ENCODE peak calls at places on chromosomes 16 and 17, in four cellular contexts. D is COR-L47; T is A549; L is stimulated activated naive CD8-positive, alpha-beta T cell treated with anti-CD3 and anti-CD28 coated beads, Interleukin-15, Interleukin-2, amounts not matched to agents 100 U/mL and 50 U/mL, for 24 hours. G is an unnamed sample.

GRCh38 chr16:56258508-56259424 is 67.5 kb downstream of the GNAO1 start:
- DNase-seq in D (no peak), T (no peak), L (no peak), G (no peak)

GRCh38 chr16:86398622-86399021 is 111.7 kb upstream of the FOXF1 start:
- DNase-seq in D (no peak), T (no peak), L (no peak), G (no peak)

GRCh38 chr16:14302031-14302398 is 230.9 kb downstream of the MRTFB start:
- DNase-seq in D (no peak), T (peak), L (peak), G (peak)

GRCh38 chr17:62096401-62096670 is 31.3 kb upstream of the MED13 start:
- DNase-seq in D (no peak), T (no peak), L (no peak), G (no peak)

GRCh38 chr17:45284176-45285140 is 22.6 kb upstream of the SPATA32 start:
- DNase-seq in D (no peak), T (peak), L (peak), G (no peak)

GRCh38 chr17:10713336-10713735 is 15.9 kb downstream of the ADPRM start:
- DNase-seq in D (no peak), T (no peak), L (no peak), G (no peak)

GRCh38 chr16:67447508-67448076 is 16.7 kb downstream of the HSD11B2 start:
- DNase-seq in D (no peak), T (peak), L (peak), G (peak)

GRCh38 chr16:82061861-82062525 is 26.9 kb downstream of the HSD17B2 start:
- DNase-seq in D (peak), T (peak), L (peak), G (peak)

GRCh38 chr17:58822148-58823050 is 66.7 kb downstream of the PPM1E start:
- DNase-seq in D (no peak), T (no peak), L (no peak), G (no peak)

GRCh38 chr16:11431915-11432465 is 86.7 kb downstream of the RMI2 start:
- DNase-seq in D (no peak), T (no peak), L (no peak), G (no peak)

GRCh38 chr17:63189082-63189481 is 223.0 kb downstream of the TANC2 start:
- DNase-seq in D (no peak), T (peak), L (no peak), G (peak)

GRCh38 chr17:9522074-9522473 is 53.5 kb downstream of the STX8 start:
- DNase-seq in D (no peak), T (peak), L (no peak), G (peak)

GRCh38 chr16:53736297-53736696 is 32.3 kb downstream of the FTO start:
- DNase-seq in D (no peak), T (no peak), L (no peak), G (no peak)

GRCh38 chr16:8572919-8573724 is 17.2 kb downstream of the TMEM114 start:
- DNase-seq in D (no peak), T (peak), L (no peak), G (peak)

GRCh38 chr17:77312061-77312684 is 171.4 kb downstream of the SEC14L1 start:
- DNase-seq in D (no peak), T (no peak), L (no peak), G (no peak)

GRCh38 chr17:1122681-1123396 is 56.9 kb downstream of the ABR start:
- DNase-seq in D (no peak), T (peak), L (peak), G (peak)

GRCh38 chr17:30981531-30982519 is 11.0 kb downstream of the RNF135 start:
- DNase-seq in D (no peak), T (no peak), L (no peak), G (no peak)

GRCh38 chr16:49811630-49812334 is 44.1 kb downstream of the ZNF423 start:
- DNase-seq in D (no peak), T (no peak), L (no peak), G (no peak)

GRCh38 chr17:17782425-17783120 is 54.2 kb downstream of the SREBF1 start:
- DNase-seq in D (peak), T (no peak), L (peak), G (no peak)

GRCh38 chr17:56761387-56761786 is 72.3 kb downstream of the C17orf67 start:
- DNase-seq in D (no peak), T (no peak), L (no peak), G (no peak)

GRCh38 chr17:77451271-77451893 is 310.6 kb downstream of the SEC14L1 start:
- DNase-seq in D (peak), T (no peak), L (peak), G (peak)

GRCh38 chr16:56836410-56836834 is 28.6 kb upstream of the SLC12A3 start:
- DNase-seq in D (no peak), T (no peak), L (no peak), G (no peak)

GRCh38 chr16:3659200-3659599 is 4.7 kb downstream of the DNASE1 start:
- DNase-seq in D (no peak), T (no peak), L (no peak), G (peak)

GRCh38 chr17:2054740-2055493 is at the start of gene HIC1:
- DNase-seq in D (no peak), T (peak), L (peak), G (peak)

GRCh38 chr16:19213885-19214284 is 45.8 kb downstream of the SYT17 start:
- DNase-seq in D (peak), T (peak), L (no peak), G (no peak)

GRCh38 chr16:14475370-14476139 is 154.5 kb downstream of the PARN start:
- DNase-seq in D (no peak), T (peak), L (no peak), G (peak)

GRCh38 chr17:82080789-82081464 is 15.3 kb upstream of the DUS1L start:
- DNase-seq in D (no peak), T (no peak), L (no peak), G (no peak)

GRCh38 chr17:70134777-70135176 is 34.6 kb upstream of the KCNJ2 start:
- DNase-seq in D (no peak), T (no peak), L (no peak), G (no peak)

GRCh38 chr16:23803591-23804123 is 32.1 kb upstream of the PRKCB start:
- DNase-seq in D (no peak), T (peak), L (peak), G (peak)

GRCh38 chr17:35655303-35655702 is 68.2 kb downstream of the AP2B1 start:
- DNase-seq in D (no peak), T (no peak), L (no peak), G (no peak)

GRCh38 chr16:66926171-66926570 is 836 bp upstream of the RRAD start:
- DNase-seq in D (no peak), T (no peak), L (no peak), G (no peak)

GRCh38 chr17:69451416-69452394 is 37.2 kb downstream of the MAP2K6 start:
- DNase-seq in D (no peak), T (no peak), L (no peak), G (no peak)

GRCh38 chr16:50696126-50696525 is 2.7 kb downstream of the NOD2 start:
- DNase-seq in D (no peak), T (no peak), L (no peak), G (no peak)

GRCh38 chr17:1736348-1737281 is 6.1 kb upstream of the SERPINF2 start:
- DNase-seq in D (no peak), T (peak), L (peak), G (peak)

G was measured in AG20443.